ENCODE peak calls at places on chromosome 21, in four cellular contexts. H, T, K and I are unnamed samples. For H3K27me3, the result is how much of the 10 kb centered on the place peaks cover.

GRCh38 chr21:31566061-31566460 is 93.4 kb upstream of the SOD1 start:
- DNase-seq in T (no peak), K (no peak), H (no peak), I (no peak)

GRCh38 chr21:38925923-38926322 is 120.2 kb downstream of the ETS2 start:
- DNase-seq in T (peak), H (no peak), K (peak), I (no peak)

GRCh38 chr21:41121785-41122415 is 46.1 kb upstream of the BACE2 start:
- DNase-seq in K (peak), T (peak), H (peak), I (peak)

GRCh38 chr21:15121655-15122120 is 56.9 kb upstream of the NRIP1 start:
- DNase-seq in H (peak), T (peak), K (peak), I (no peak)

GRCh38 chr21:24939288-24939687 is 668.0 kb downstream of the MRPL39 start:
- DNase-seq in H (no peak), K (no peak), T (no peak), I (no peak)

GRCh38 chr21:16587671-16588379 is 858.0 kb downstream of the USP25 start:
- DNase-seq in K (peak), T (no peak), H (peak), I (no peak)

GRCh38 chr21:15445327-15445726 is 284.5 kb upstream of the USP25 start:
- DNase-seq in T (no peak), H (no peak), K (no peak), I (no peak)

GRCh38 chr21:15430577-15430976 is 299.2 kb upstream of the USP25 start:
- DNase-seq in H (no peak), T (no peak), K (no peak), I (no peak)

GRCh38 chr21:38875694-38876492 is 70.2 kb downstream of the ETS2 start:
- DNase-seq in K (peak), H (no peak), T (no peak), I (no peak)

GRCh38 chr21:34807881-34808568 is 139.2 kb downstream of the CLIC6 start:
- DNase-seq in H (no peak), K (peak), T (no peak), I (no peak)

GRCh38 chr21:15999741-16000140 is 270.0 kb downstream of the USP25 start:
- DNase-seq in K (no peak), H (no peak), T (no peak), I (no peak)

GRCh38 chr21:28371713-28372112 is 621.0 kb downstream of the LTN1 start:
- DNase-seq in K (no peak), T (no peak), H (no peak), I (no peak)

GRCh38 chr21:34693192-34693810 is 24.5 kb downstream of the CLIC6 start:
- DNase-seq in K (peak), T (peak), H (peak), I (no peak)

GRCh38 chr21:35212393-35213127 is 163.5 kb upstream of the RUNX1 start:
- DNase-seq in T (no peak), H (no peak), K (peak), I (no peak)

GRCh38 chr21:14273736-14274538 is 58.0 kb downstream of the RBM11 start:
- DNase-seq in H (peak), T (peak), K (no peak), I (peak)

GRCh38 chr21:45404726-45405270 is at the start of gene COL18A1:
- DNase-seq in T (peak), H (peak), K (peak), I (no peak)

GRCh38 chr21:45405271-45405818 is 380 bp downstream of the COL18A1 start:
- DNase-seq in K (peak), T (peak), H (peak), I (no peak)

GRCh38 chr21:45401916-45402900 is 2.8 kb upstream of the COL18A1 start:
- DNase-seq in K (no peak), T (peak), H (peak), I (no peak)

GRCh38 chr21:45403133-45403824 is 1.7 kb upstream of the COL18A1 start:
- DNase-seq in T (peak), K (no peak), H (no peak), I (no peak)

DNA sequence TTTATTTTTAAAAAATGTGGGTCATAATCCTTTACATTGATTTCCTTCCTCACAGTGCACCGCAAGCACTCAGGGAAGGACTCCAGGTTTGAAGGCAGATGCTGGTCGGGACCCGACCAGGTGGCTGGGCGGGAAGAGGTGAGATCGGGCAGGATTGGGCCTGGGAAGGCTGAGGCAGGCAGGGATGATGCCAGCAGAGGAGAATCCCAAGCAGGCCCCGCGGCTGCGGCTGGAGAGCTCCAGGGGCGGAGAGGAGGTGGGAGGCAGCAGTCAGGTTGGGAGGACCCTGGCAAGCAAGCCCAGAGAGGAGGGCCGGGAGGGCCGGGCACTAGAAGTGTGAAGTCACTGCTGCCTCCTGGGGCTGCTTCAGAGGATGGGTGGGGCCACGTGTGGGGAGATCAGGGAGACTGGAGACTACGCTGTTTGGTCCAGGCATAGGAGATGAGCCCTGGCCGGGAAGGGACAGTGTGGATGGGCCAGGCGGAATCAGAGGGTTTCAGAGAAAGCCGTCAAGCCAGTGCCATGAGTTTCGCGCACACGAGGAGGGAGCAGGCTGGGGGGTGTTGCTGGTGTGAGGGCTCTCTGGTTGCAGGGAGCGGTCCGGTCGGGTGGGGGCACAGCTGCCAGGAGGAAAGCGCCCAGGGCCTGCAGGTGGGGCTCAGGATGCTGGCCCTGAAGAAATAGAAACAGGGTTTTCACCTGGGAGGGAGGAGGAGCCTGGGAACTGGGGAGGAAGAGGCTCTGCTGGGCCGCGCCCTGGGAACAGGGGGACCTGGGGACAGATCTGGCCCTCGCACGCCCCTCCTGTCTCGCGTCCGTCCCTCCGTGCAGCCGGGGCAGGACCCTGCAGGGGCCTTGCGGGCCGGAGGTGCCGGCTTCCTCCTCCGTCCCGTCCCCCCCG is 890 bp upstream of the COL18A1 start:
- DNase-seq in H (no peak), K (peak), T (peak), I (no peak)
- TF ChIP-seq POLR2A in H (no peak), K (no peak), T (no peak), I (no peak)

DNA sequence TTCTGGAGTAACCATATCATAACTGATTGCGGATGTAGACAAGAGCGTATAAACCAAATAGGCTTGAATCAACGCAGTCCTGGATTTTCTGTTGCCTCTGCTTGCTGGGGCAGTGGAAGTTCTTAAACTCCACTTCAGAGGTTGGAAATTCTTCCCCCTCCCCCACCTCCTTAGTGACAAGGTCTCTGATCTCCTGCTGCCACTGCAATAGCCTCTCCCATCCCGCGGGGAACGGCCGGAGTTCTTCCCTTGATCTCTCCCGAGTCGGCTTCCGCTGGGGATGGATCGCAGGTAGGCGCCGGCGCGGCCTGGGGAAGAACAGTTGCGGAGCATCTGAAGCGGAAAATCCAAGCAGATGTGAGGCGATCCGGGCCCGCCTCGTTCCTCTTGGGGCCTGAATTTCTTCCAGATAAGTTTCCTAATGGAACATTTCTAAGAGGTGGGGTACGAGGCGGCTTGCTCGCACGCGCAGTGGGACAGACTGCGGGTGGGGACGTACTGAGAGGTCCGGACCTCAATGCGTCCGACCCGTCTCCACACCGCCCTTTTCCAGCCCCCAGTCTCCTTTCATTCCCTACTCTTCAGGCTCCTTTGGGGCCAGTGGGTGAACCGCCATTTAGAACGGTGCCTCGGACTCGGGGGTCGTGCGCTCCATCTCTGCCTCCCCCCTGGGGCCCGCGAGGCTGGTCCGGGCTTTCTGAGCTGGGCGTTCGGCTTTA is 3.1 kb upstream of the SIM2 start:
- DNase-seq in K (no peak), H (no peak), T (no peak), I (no peak)
- H3K27me3 ChIP-seq in K (half or more), H (half or more), T (half or more), I (under half)

GRCh38 chr21:37257967-37258877 is 8.9 kb downstream of the VPS26C start:
- DNase-seq in K (peak), H (peak), T (peak), I (no peak)
- TF ChIP-seq POLR2A in K (no peak), H (peak), T (no peak), I (no peak)

DNA sequence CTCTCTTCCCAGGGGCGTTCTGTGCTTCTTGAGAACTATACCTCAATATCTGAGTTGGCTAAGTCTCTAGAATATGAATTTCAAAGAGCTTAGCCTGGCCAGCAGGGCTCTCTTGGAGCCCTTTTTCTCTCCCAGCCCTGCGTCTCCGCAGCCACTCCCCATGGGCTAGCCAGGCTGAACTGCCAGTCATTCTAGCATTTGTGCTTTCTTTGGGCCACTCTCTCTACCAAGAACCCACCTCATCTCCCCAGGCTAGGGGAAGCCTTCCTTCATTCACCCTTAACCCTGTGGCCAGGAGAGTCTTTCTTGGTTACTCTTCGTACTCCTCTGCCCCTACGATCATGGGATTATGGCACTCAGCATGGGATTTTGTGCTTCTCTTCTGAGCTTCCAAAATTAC is 18.2 kb downstream of the ABCG1 start:
- DNase-seq in H (no peak), K (no peak), T (peak), I (no peak)
- H3K27me3 ChIP-seq in H (under half), K (under half), T (under half), I (under half)

GRCh38 chr21:44585892-44586291 is 5.5 kb upstream of the KRTAP10-5 start:
- DNase-seq in K (no peak), T (no peak), H (no peak), I (no peak)

GRCh38 chr21:44581158-44581557 is 754 bp upstream of the KRTAP10-5 start:
- DNase-seq in H (no peak), T (no peak), K (no peak), I (no peak)

GRCh38 chr21:44582980-44583799 is 2.8 kb upstream of the KRTAP10-5 start:
- DNase-seq in T (no peak), H (peak), K (no peak), I (no peak)

GRCh38 chr21:44582055-44582454 is 1.7 kb upstream of the KRTAP10-5 start:
- DNase-seq in T (no peak), K (no peak), H (no peak), I (no peak)

GRCh38 chr21:44583800-44584147 is 3.4 kb upstream of the KRTAP10-5 start:
- DNase-seq in K (no peak), H (no peak), T (no peak), I (no peak)
- TF ChIP-seq POLR2A in K (no peak), H (no peak), T (no peak), I (no peak)

DNA sequence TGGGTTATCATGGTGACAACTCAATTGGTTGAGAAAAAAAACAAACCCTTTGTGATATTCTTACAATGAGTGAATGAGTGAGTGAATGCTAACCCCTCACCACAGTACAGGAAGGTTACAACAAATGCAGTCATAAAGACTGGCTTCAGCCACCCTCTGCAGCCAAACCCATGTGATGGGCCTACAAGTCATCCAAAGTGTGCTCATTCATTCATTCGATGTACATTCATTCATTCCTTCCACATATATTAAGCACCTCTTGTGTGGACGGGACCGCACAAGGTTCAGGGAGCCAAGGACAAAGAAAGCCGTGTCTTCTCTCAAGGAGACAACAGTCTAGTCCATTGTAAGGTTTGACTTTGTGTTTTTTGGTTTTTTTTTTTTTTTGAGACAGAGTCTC is 49.4 kb downstream of the WDR4 start:
- DNase-seq in K (no peak), H (peak), T (no peak), I (no peak)
- H3K27me3 ChIP-seq in K (under half), H (under half), T (under half), I (under half)

DNA sequence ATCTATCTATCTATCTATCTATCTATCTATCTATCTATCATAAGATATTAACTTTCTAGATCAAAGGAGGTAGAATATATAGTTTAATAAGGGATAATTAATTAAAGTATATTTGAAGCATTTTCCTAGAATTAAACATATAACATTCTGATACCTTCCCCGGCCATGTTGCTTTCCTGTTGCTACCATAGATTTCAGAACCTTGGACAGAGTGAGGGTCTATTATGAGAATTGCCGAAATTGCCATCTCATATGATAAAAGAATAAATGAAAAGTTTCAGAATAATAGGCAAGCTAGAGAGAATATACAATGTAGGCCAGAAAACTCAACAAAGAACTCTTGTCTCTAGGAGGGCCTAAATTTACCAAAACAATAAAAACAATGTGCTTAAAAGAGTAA is 706.1 kb upstream of the TMPRSS15 start:
- DNase-seq in T (no peak), K (no peak), H (no peak), I (no peak)
- TF ChIP-seq POLR2A in T (no peak), K (no peak), H (no peak), I (no peak)

DNA sequence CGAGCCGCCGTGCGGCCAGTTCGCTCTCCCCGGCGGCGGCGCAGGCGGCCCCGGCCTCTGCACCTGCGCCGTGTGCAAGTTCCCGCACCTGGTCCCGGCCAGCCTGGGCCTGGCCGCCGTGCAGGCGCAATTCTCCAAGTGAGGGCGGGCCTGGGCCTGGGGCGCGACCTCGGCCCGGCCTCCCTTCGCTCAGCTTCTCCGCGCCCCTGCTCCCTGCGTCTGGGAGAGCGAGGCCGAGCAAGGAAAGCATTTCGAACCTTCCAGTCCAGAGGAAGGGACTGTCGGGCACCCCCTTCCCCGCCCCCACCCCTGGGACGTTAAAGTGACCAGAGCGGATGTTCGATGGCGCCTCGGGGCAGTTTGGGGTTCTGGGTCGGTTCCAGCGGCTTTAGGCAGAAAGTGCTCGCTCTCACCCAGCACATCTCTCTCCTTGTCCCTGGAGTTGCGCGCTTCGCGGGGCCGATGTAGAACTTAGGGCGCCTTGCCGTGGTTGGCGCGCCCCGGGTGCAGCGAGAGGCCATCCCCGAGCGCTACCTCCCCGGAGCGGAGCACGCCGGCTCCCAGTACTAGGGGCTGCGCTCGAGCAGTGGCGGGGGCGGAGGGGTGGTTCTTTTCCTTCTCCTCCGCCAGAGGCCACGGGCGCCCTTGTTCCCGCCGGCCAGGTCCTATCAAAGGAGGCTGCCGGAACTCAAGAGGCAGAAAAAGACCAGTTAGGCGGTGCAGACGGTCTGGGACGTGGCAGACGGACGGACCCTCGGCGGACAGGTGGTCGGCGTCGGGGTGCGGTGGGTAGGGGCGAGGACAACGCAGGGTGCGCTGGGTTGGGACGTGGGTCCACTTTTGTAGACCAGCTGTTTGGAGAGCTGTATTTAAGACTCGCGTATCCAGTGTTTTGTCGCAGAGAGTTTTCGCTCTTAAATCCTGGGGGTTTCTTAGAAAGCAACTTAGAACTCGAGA is 1.3 kb downstream of the OLIG1 start:
- DNase-seq in K (no peak), H (peak), T (no peak), I (no peak)
- H3K27me3 ChIP-seq in K (half or more), H (under half), T (half or more), I (half or more)